ENCODE peak calls at places on chromosomes 4 and X, in seven cellular contexts. G, I, L, F, A, J and X are unnamed samples.

GRCh38 chr4:83342476-83342875 is 7.8 kb upstream of the HPSE start:
- DNase-seq in G (no peak), I (no peak), L (no peak), F (no peak), A (no peak), J (no peak), X (no peak)

GRCh38 chr4:131091896-131092295 is 1995.9 kb downstream of the C4orf33 start:
- DNase-seq in G (no peak), I (no peak), L (no peak), F (no peak), A (peak; percentile 5), J (peak; percentile 25), X (no peak)

GRCh38 chr4:183960021-183960420 is 54.9 kb downstream of the STOX2 start:
- DNase-seq in G (no peak), I (peak; percentile 63), L (peak; percentile 73), F (peak; percentile 81), A (peak; percentile 36), J (peak; percentile 87), X (peak; percentile 94)

GRCh38 chr4:182925298-182925738 is 8.1 kb upstream of the DCTD start:
- DNase-seq in G (peak; percentile 82), I (peak; percentile 68), L (peak; percentile 87), F (no peak), A (peak; percentile 70), J (peak; percentile 85), X (peak; percentile 77)

GRCh38 chr4:41213563-41214157 is 682 bp downstream of the APBB2 start:
- DNase-seq in G (no peak), I (no peak), L (peak; percentile 32), F (no peak), A (peak; percentile 30), J (no peak), X (peak; percentile 31)

GRCh38 chrX:153411255-153411987 is at the start of gene ZFP92:
- DNase-seq in G (peak; percentile 41), I (no peak), L (peak; percentile 36), F (no peak), A (peak; percentile 34), J (no peak), X (peak; percentile 29)

GRCh38 chrX:72245461-72246089 is 6.7 kb upstream of the ERCC6L start:
- DNase-seq in G (peak; percentile 34), I (no peak), L (peak; percentile 63), F (peak; percentile 1), A (peak; percentile 65), J (peak; percentile 12), X (peak; percentile 55)

GRCh38 chrX:24204331-24204730 is 54.8 kb downstream of the ZFX start:
- DNase-seq in G (no peak), I (no peak), L (no peak), F (no peak), A (peak; percentile 3), J (no peak), X (no peak)

GRCh38 chrX:123267220-123267619 is 83.1 kb downstream of the GRIA3 start:
- DNase-seq in G (no peak), I (no peak), L (peak; percentile 33), F (no peak), A (peak; percentile 13), J (no peak), X (no peak)

GRCh38 chrX:47366051-47366722 is 4.2 kb upstream of the ZNF157 start:
- DNase-seq in G (peak; percentile 45), I (no peak), L (peak; percentile 70), F (peak; percentile 4), A (peak; percentile 67), J (peak; percentile 77), X (peak; percentile 65)

GRCh38 chrX:136214551-136214950 is 36.6 kb downstream of the MAP7D3 start:
- DNase-seq in G (no peak), I (no peak), L (peak; percentile 29), F (no peak), A (peak; percentile 96), J (no peak), X (no peak)

GRCh38 chr4:87405421-87405820 is 14.4 kb upstream of the HSD17B11 start:
- DNase-seq in G (no peak), I (no peak), L (no peak), F (no peak), A (no peak), J (no peak), X (no peak)

GRCh38 chr4:15936495-15936894 is 2.0 kb downstream of the FGFBP1 start:
- DNase-seq in G (no peak), I (no peak), L (no peak), F (no peak), A (no peak), J (no peak), X (no peak)

GRCh38 chr4:54172156-54172555 is 56.9 kb upstream of the PDGFRA start:
- DNase-seq in G (no peak), I (no peak), L (no peak), F (no peak), A (no peak), J (no peak), X (no peak)